ENCODE peak calls at places on chromosomes 1 and 21, in seven cellular contexts. H is GM13976, B is NAMALWA, N is ELR, M is RWPE1, Z is progenitor cell of endocrine pancreas, Q is astrocyte of the spinal cord. T is an unnamed sample.

GRCh38 chr1:111197598-111198289 is 2.7 kb downstream of the DENND2D start:
- DNase-seq in H (peak), B (peak), N (peak), M (no peak), Z (no peak), Q (no peak), T (peak)

GRCh38 chr1:246106342-246106763 is 400.7 kb downstream of the SMYD3 start:
- DNase-seq in H (no peak), B (no peak), N (peak), M (no peak), Z (no peak), Q (peak), T (no peak)

GRCh38 chr1:115669002-115669673 is 27.4 kb downstream of the VANGL1 start:
- DNase-seq in H (no peak), B (no peak), N (peak), M (peak), Z (no peak), Q (peak), T (no peak)

GRCh38 chr1:154958681-154959447 is 2.7 kb downstream of the PYGO2 start:
- DNase-seq in H (no peak), B (no peak), N (no peak), M (no peak), Z (no peak), Q (no peak), T (no peak)

GRCh38 chr1:161069731-161070270 is at the start of gene ARHGAP30:
- DNase-seq in H (peak), B (peak), N (no peak), M (no peak), Z (no peak), Q (no peak), T (no peak)

GRCh38 chr21:14010729-14011128 is 200.0 kb downstream of the LIPI start:
- DNase-seq in H (no peak), B (no peak), N (no peak), M (no peak), Z (no peak), Q (no peak), T (peak)

GRCh38 chr1:31751822-31752241 is 12.3 kb downstream of the ADGRB2 start:
- DNase-seq in H (no peak), B (no peak), N (no peak), M (no peak), Z (no peak), Q (no peak), T (no peak)

GRCh38 chr1:91523462-91523861 is 22.8 kb downstream of the CDC7 start:
- DNase-seq in H (no peak), B (no peak), N (no peak), M (no peak), Z (no peak), Q (no peak), T (no peak)

GRCh38 chr1:235650341-235651169 is 971 bp upstream of the GNG4 start:
- DNase-seq in H (no peak), B (no peak), N (no peak), M (no peak), Z (peak), Q (peak), T (peak)

GRCh38 chr1:119987112-119987511 is 82.3 kb downstream of the NOTCH2 start:
- DNase-seq in H (no peak), B (no peak), N (peak), M (peak), Z (no peak), Q (peak), T (no peak)

GRCh38 chr1:206864939-206865671 is at the start of gene IL20:
- DNase-seq in H (peak), B (peak), N (peak), M (peak), Z (peak), Q (peak), T (peak)

GRCh38 chr1:12202190-12202497 is 27.7 kb upstream of the VPS13D start:
- DNase-seq in H (no peak), B (no peak), N (no peak), M (no peak), Z (no peak), Q (no peak), T (no peak)